ENCODE peak calls at places on chromosomes 13 and 19, in ten cellular contexts. O, I, Z, P, B, V, E, M, Y and X are unnamed samples.
A peak's percentile ranks its signal among the peaks of the same experiment; 100 is the strongest.

GRCh38 chr13:43546260-43546659 is 240.5 kb downstream of the ENOX1 start:
- DNase-seq in E (no peak), O (peak; percentile 59), P (no peak), M (no peak), Z (no peak), V (no peak), Y (peak; percentile 29), B (no peak), I (no peak), X (peak; percentile 46)

GRCh38 chr19:33630880-33631627 is 9.3 kb downstream of the CHST8 start:
- DNase-seq in E (peak; percentile 49), M (no peak), O (no peak), V (no peak), B (no peak), P (no peak), Z (no peak), Y (no peak), I (no peak), X (no peak)

GRCh38 chr19:39890755-39891551 is 43.5 kb downstream of the FCGBP start:
- DNase-seq in E (peak; percentile 79), V (no peak), P (no peak), O (no peak), B (no peak), Z (no peak), M (no peak), Y (no peak), I (no peak), X (no peak)

GRCh38 chr13:102035969-102036368 is 365.9 kb downstream of the FGF14 start:
- DNase-seq in M (no peak), Z (no peak), B (no peak), V (no peak), O (no peak), P (no peak), Y (no peak), E (no peak), I (no peak), X (no peak)

GRCh38 chr19:33569822-33570221 is 48.2 kb upstream of the PEPD start:
- DNase-seq in P (no peak), V (no peak), O (no peak), E (no peak), Y (no peak), Z (no peak), M (no peak), B (no peak), I (no peak), X (no peak)

GRCh38 chr13:113205428-113205931 is 3.0 kb downstream of the PCID2 start:
- DNase-seq in E (no peak), O (peak; percentile 48), V (no peak), B (no peak), M (no peak), Y (peak; percentile 53), P (no peak), I (no peak), Z (peak; percentile 43), X (peak; percentile 49)

GRCh38 chr19:11421607-11422098 is 2.5 kb upstream of the RGL3 start:
- DNase-seq in Y (no peak), B (no peak), I (peak; percentile 6), P (peak; percentile 42), E (no peak), V (no peak), Z (no peak), O (peak; percentile 54), M (no peak), X (no peak)

GRCh38 chr19:32018014-32018413 is 327.4 kb upstream of the ZNF507 start:
- DNase-seq in I (no peak), O (peak; percentile 64), M (no peak), B (no peak), Y (no peak), Z (peak; percentile 6), P (no peak), V (peak; percentile 54), E (no peak), X (peak; percentile 58)

GRCh38 chr19:39915101-39915847 is 19.2 kb downstream of the FCGBP start:
- DNase-seq in I (no peak), E (peak; percentile 70), Z (no peak), B (no peak), M (no peak), P (no peak), O (no peak), Y (no peak), V (no peak), X (no peak)

GRCh38 chr19:49635530-49636229 is 4.3 kb downstream of the RRAS start:
- DNase-seq in P (peak; percentile 42), B (no peak), O (no peak), Z (peak; percentile 37), I (peak; percentile 50), E (no peak), M (no peak), Y (no peak), V (no peak), X (peak; percentile 20)

GRCh38 chr13:20127563-20128458 is 33.0 kb downstream of the GJA3 start:
- DNase-seq in B (no peak), P (peak; percentile 83), E (peak; percentile 92), M (no peak), Z (peak; percentile 87), I (peak; percentile 60), O (peak; percentile 65), V (no peak), Y (peak; percentile 44), X (peak; percentile 40)

GRCh38 chr13:73898899-73899298 is 235.3 kb downstream of the KLF12 start:
- DNase-seq in B (no peak), I (no peak), Z (no peak), Y (no peak), O (no peak), P (no peak), M (no peak), E (no peak), V (no peak), X (no peak)

GRCh38 chr19:33499671-33500506 is 21.7 kb downstream of the PEPD start:
- DNase-seq in M (no peak), P (no peak), Z (no peak), O (no peak), I (no peak), V (no peak), B (no peak), Y (no peak), E (no peak), X (no peak)

DNA sequence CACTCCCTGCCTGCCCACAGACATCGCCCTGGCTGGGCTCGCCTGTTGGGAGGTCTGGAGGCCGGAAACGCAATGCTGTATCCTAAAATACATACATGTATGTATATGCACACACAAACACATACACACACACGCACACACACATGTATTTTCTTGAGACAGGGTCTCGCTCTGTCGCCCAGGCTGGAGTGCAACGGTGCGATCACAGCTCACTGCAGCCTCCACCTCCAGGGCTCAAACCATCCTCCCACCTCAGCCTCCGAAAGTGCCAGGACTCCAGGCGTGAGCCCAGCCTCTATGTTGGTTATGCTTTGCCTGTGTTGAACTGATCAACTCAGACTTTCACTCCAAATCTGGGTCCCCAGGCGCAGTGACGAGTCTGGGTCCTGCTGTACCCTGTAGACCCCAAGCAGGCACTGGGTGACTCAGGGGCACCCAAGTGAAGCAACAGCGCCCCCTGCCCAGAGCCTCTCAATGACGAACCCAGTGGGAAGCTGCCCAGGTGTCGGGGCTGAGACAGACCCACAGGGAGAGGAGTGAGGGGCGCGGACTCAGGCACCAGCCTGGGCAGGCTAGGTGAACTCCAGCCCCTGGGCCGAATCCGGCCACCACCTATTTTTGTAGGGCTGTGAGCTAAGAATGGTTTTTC is 27.4 kb upstream of the CACTIN start:
- DNase-seq in Y (no peak), V (no peak), M (no peak), P (peak; percentile 55), Z (peak; percentile 31), E (no peak), B (no peak), I (no peak), O (no peak), X (no peak)
- TF ChIP-seq CTCF in Y (peak; percentile 9), V (peak; percentile 43), M (peak; percentile 56), P (peak; percentile 70), Z (peak; percentile 29), E (no peak), B (peak; percentile 8), I (peak; percentile 12), O (peak; percentile 17), X (no peak)

GRCh38 chr19:5632657-5633056 is 9.8 kb downstream of the SAFB start:
- DNase-seq in I (no peak), V (no peak), M (no peak), E (peak; percentile 14), Z (no peak), Y (no peak), B (no peak), P (no peak), O (no peak), X (no peak)
- H3K4me3 ChIP-seq in I (no peak overlapping the region), V (no peak overlapping the region), M (no peak overlapping the region), E (no peak overlapping the region), Z (no peak overlapping the region), Y (no peak overlapping the region), B (no peak overlapping the region), P (no peak overlapping the region), O (no peak overlapping the region), X (no peak overlapping the region)

GRCh38 chr13:82758056-82758455 is 1124.2 kb downstream of the SLITRK1 start:
- DNase-seq in I (peak; percentile 14), E (no peak), Z (peak; percentile 40), P (peak; percentile 22), Y (peak; percentile 56), V (no peak), M (peak; percentile 14), B (no peak), O (peak; percentile 37), X (peak; percentile 53)
- TF ChIP-seq CTCF in I (no peak), E (no peak), Z (peak; percentile 56), P (peak; percentile 36), Y (peak; percentile 44), V (peak; percentile 52), M (peak; percentile 66), B (peak; percentile 51), O (peak; percentile 32), X (peak; percentile 36)

DNA sequence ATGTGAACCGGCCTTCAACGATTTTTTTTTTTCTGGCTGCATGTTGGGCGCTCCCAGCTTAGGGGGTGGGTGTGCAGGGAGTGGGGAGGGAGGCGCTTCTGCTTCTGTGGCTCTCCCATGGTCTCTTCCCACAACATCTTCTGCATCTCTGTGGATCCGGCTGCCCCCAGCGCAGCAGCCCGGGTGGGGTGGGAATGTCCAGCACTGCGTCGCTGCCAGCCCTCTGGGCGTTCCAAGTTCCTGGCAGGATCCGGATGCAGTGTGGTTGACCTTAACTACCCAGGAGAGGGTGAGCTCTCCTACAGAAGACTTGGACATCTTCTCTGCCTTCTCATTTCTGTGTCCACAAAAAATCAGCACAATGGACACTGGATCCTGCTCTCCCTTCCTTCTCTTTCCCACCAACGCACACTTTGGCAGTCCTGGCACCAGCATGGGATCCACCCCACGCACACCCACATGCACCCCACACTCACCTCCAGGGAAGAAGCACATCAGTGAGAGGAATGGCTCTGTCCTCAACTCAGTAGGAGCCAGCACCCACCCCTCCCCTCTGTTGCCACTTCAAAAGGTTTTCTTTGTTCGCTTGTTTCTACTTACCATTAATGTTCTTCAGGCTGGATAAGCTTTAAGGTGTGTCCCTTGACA is 177.3 kb downstream of the COL4A1 start:
- DNase-seq in V (no peak), M (no peak), I (no peak), O (no peak), B (no peak), E (no peak), Z (no peak), Y (no peak), P (no peak), X (no peak)
- H3K4me3 ChIP-seq in V (no peak overlapping the region), M (no peak overlapping the region), I (no peak overlapping the region), O (no peak overlapping the region), B (no peak overlapping the region), E (no peak overlapping the region), Z (no peak overlapping the region), Y (no peak overlapping the region), P (no peak overlapping the region), X (no peak overlapping the region)

GRCh38 chr13:64154514-64154913 is 2738.9 kb upstream of the PCDH20 start:
- DNase-seq in I (peak; percentile 1), E (no peak), O (peak; percentile 38), P (no peak), V (peak; percentile 8), Y (peak; percentile 55), B (no peak), M (no peak), Z (peak; percentile 4), X (peak; percentile 17)
- TF ChIP-seq CTCF in I (no peak), E (no peak), O (peak; percentile 42), P (no peak), V (peak; percentile 51), Y (peak; percentile 45), B (no peak), M (no peak), Z (no peak), X (peak; percentile 13)